ENCODE peak calls at places on chromosome 13, in ten cellular contexts. N, F, Q, E, B, Z, I, P, A and H are unnamed samples.

GRCh38 chr13:104553156-104553555 is 1486.9 kb upstream of the SLC10A2 start:
- DNase-seq in E (no peak), Z (no peak), N (no peak), F (no peak), B (no peak), A (no peak), Q (no peak), I (no peak), P (peak; percentile 62), H (no peak)

GRCh38 chr13:44373601-44374347 is at the start of gene SERP2:
- DNase-seq in Q (no peak), I (no peak), A (peak; percentile 41), P (no peak), F (no peak), B (peak; percentile 70), E (peak; percentile 56), Z (peak; percentile 29), N (no peak), H (no peak)

GRCh38 chr13:71811344-71811743 is 55.7 kb downstream of the DACH1 start:
- DNase-seq in Q (no peak), A (no peak), F (no peak), I (no peak), E (no peak), N (no peak), B (no peak), P (no peak), Z (no peak), H (no peak)

GRCh38 chr13:103517066-103517767 is 451.0 kb upstream of the SLC10A2 start:
- DNase-seq in I (no peak), E (no peak), Z (no peak), F (no peak), Q (no peak), B (no peak), P (no peak), N (no peak), A (no peak), H (no peak)

GRCh38 chr13:103852036-103852435 is 785.8 kb upstream of the SLC10A2 start:
- DNase-seq in A (no peak), Q (no peak), N (no peak), I (no peak), P (no peak), F (no peak), B (no peak), E (no peak), Z (no peak), H (no peak)

GRCh38 chr13:63706751-63707150 is 2291.1 kb upstream of the PCDH20 start:
- DNase-seq in E (no peak), Z (no peak), F (no peak), A (no peak), N (no peak), Q (no peak), B (no peak), P (no peak), I (no peak), H (no peak)

GRCh38 chr13:21060063-21060826 is 1.1 kb downstream of the LATS2 start:
- DNase-seq in E (peak; percentile 54), I (no peak), A (peak; percentile 42), Z (peak; percentile 49), P (peak; percentile 64), N (no peak), B (peak; percentile 76), Q (no peak), F (peak; percentile 67), H (no peak)

GRCh38 chr13:76542176-76542575 is 344.0 kb downstream of the KCTD12 start:
- DNase-seq in N (no peak), I (no peak), Z (no peak), B (no peak), A (no peak), E (no peak), Q (no peak), F (no peak), P (no peak), H (no peak)

DNA sequence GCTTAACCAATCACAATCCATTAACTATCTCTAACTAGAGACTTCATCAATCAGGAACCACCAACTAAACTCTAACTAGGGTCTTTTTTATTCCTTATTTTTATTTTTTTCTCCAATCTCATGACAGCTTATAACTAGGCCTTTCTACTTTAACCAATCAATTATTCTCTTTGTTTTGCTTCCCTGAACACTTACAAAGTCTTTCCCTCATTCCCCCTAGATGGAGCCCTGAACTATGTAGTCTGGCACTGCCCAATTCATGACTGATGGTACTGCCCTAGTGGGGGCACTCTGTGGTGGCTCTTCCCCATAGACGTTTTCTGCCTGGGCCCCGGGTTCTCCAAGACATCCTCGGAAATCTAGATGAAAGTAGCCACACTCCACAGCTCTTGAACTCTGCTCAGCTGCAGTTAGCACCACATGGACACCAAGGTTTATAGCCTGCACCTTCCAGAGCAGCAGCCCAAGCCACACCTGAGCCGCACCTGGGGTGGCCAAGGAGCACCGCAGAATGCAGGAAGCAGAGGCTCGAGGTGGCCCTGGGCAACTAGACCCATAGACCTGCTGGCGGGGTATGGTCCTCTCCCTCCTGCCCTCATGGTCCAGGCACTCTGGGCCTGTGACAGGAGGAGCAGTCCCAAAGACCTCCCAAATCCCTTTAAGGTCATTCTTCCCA is 6.6 kb downstream of the ATP7B start:
- DNase-seq in N (no peak), I (no peak), Q (no peak), E (no peak), P (no peak), Z (no peak), F (peak; percentile 25), B (no peak), A (no peak), H (no peak)
- TF ChIP-seq CTCF in N (no peak), I (no peak), Q (no peak), E (no peak), P (no peak), Z (no peak), F (no peak), B (no peak), A (no peak), H (no peak)

DNA sequence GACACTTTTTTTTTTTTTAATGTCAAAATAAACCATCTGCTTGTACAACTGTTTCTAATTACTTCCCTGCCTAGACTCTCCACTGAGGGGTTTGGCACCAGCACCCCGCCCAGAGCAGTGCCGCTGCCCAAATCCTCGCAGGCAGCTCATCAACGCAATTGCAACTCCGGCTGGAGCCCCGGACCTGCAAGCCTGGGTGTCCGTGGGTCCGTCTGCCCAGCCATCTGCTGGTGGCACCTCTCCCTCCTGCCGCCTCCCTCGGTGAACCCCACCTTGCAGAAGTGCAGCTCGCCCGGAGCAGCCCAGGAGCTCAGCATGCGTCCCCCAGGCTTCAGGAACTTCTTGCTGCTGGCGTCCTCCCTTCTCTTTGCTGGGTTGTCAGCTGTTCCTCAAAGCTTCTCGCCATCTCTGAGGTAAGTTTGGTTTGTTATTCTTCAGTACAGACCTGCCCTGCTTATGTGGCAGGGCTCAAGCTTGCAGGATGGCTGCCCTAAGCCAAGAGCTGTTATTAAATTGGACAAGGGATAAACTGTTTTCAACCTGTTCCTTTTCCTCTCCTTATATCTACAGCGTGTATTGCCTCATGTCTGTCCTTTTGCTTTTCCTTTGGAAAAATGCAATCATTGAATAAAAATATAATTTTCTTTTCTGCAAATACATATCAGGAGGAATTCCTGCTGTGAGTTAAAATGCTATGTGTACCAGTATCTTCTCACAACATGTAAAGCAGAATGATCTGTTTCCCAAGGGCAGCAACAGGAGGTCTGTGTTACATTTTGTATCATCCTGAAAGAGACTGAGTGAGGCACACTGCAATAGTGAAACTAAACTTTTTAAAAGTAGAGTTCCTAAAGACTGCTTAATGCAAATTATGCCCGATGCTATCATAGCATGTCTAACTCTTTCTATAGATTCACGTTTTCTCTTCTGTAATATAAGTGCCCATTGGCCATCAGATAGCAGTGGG is at the start of gene ITGBL1:
- DNase-seq in E (no peak), F (no peak), B (peak; percentile 60), P (peak; percentile 64), N (peak; percentile 85), Q (no peak), A (no peak), Z (peak; percentile 7), I (no peak), H (peak; percentile 20)
- H3K4me3 ChIP-seq in E (peak within 1 kb of the TSS; percentile 26), F (no peak within 1 kb of the TSS), B (peak within 1 kb of the TSS; percentile 32), P (peak within 1 kb of the TSS; percentile 67), N (peak within 1 kb of the TSS; percentile 58), Q (peak within 1 kb of the TSS; percentile 28), A (peak within 1 kb of the TSS; percentile 45), Z (peak within 1 kb of the TSS; percentile 36), I (peak within 1 kb of the TSS; percentile 9), H (peak within 1 kb of the TSS; percentile 7)

GRCh38 chr13:51665456-51665855 is 81.2 kb downstream of the WDFY2 start:
- DNase-seq in E (no peak), Q (no peak), N (no peak), B (no peak), I (no peak), F (no peak), A (no peak), P (no peak), Z (no peak), H (no peak)

GRCh38 chr13:51666316-51666715 is 82.1 kb downstream of the WDFY2 start:
- DNase-seq in Q (no peak), Z (no peak), E (no peak), I (no peak), N (no peak), F (no peak), P (no peak), B (no peak), A (no peak), H (no peak)

GRCh38 chr13:51668580-51669195 is 84.4 kb downstream of the WDFY2 start:
- DNase-seq in Q (no peak), I (no peak), E (no peak), P (no peak), N (no peak), A (no peak), Z (no peak), B (no peak), F (no peak), H (no peak)

GRCh38 chr13:51663980-51664957 is 80.0 kb downstream of the WDFY2 start:
- DNase-seq in Z (no peak), B (no peak), A (peak; percentile 23), I (no peak), F (no peak), P (no peak), N (no peak), E (no peak), Q (no peak), H (no peak)

DNA sequence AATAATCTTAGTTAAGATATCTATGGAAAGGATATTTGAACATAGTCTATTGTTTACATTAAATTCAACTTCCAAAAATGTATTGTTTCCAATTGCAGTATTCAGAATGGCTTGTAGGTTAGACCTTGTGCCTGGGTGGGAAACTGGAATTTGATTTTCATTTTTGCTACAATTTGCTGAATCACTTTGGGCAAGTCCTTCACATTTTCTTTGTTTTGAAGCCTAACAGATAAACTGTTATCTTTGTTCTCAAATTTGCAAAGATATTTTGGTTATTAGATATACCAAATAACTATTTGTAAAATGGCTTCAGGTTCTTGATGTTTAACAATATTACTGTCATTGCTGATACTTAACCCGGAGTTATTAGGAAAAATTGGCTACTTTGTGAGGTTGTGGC is 82.6 kb downstream of the WDFY2 start:
- DNase-seq in Z (no peak), P (no peak), F (no peak), N (no peak), Q (no peak), A (no peak), B (no peak), E (no peak), I (no peak), H (no peak)
- TF ChIP-seq CTCF in Z (no peak), P (no peak), F (no peak), N (no peak), Q (no peak), A (no peak), B (no peak), E (no peak), I (no peak), H (no peak)

DNA sequence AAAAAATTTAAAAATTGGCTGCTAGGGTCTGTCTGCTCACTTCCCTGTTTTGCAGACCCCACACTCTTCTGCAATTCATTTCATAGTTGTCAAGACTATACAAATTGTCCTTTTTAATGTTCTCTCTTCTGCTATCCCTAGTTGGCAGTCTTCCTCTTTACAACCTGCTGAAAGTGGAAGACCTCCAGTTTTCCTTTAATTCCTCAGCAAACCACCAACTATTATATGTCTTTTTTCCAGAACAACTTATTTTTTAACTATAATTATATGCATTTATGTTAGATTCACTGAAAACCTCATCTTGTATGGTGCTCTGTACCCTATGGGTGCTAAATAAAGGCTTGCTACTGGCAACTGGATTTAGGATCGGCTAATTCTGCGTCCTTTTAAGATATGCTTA is 1.1 kb upstream of the PHF11 start:
- DNase-seq in A (no peak), F (peak; percentile 41), E (no peak), Q (no peak), P (no peak), N (no peak), I (no peak), B (no peak), Z (no peak), H (no peak)
- H3K4me3 ChIP-seq in A (peak overlapping the region; percentile 84), F (peak overlapping the region; percentile 54), E (peak overlapping the region; percentile 47), Q (no peak overlapping the region), P (no peak overlapping the region), N (peak overlapping the region; percentile 64), I (no peak overlapping the region), B (peak overlapping the region; percentile 66), Z (peak overlapping the region; percentile 64), H (peak overlapping the region; percentile 60)